ENCODE peak calls at places on chromosomes 2 and 18, in five cellular contexts. U is A549, N is GM12878, X is K562, T is HepG2. W is an unnamed sample.

GRCh38 chr2:208064220-208064951 is 39.1 kb upstream of the PLEKHM3 start:
- DNase-seq in U (no peak), X (peak; percentile 31), T (peak; percentile 15), N (peak; percentile 67), W (no peak)

GRCh38 chr2:121362776-121363175 is 77.8 kb upstream of the TFCP2L1 start:
- DNase-seq in N (no peak), X (no peak), T (no peak), U (no peak), W (no peak)

GRCh38 chr2:191262436-191262835 is 17.2 kb downstream of the MYO1B start:
- DNase-seq in X (no peak), T (no peak), U (no peak), N (no peak), W (no peak)

GRCh38 chr2:206611736-206612135 is 30.6 kb upstream of the FAM237A start:
- DNase-seq in U (no peak), N (no peak), X (no peak), T (no peak), W (peak; percentile 11)

GRCh38 chr2:189849550-189849949 is 65.3 kb downstream of the PMS1 start:
- DNase-seq in N (no peak), T (no peak), X (no peak), U (no peak), W (no peak)

GRCh38 chr2:177246000-177246399 is 18.5 kb downstream of the NFE2L2 start:
- DNase-seq in U (no peak), X (no peak), T (no peak), N (no peak), W (no peak)

GRCh38 chr18:51107594-51108305 is 77.7 kb downstream of the SMAD4 start:
- DNase-seq in U (peak; percentile 15), X (no peak), T (no peak), N (no peak), W (no peak)

GRCh38 chr2:159283529-159283928 is 3.0 kb downstream of the WDSUB1 start:
- DNase-seq in X (no peak), U (no peak), N (no peak), T (no peak), W (peak; percentile 12)

GRCh38 chr2:217992061-217992460 is 10.7 kb downstream of the TNS1 start:
- DNase-seq in X (no peak), T (no peak), U (no peak), N (no peak), W (no peak)

GRCh38 chr2:119475225-119475856 is 43.7 kb downstream of the TMEM37 start:
- DNase-seq in U (no peak), T (peak; percentile 32), N (no peak), X (no peak), W (peak; percentile 66)
- TF ChIP-seq JUNB in U (no peak), T (no peak), N (no peak), X (no peak), W (no peak)

GRCh38 chr2:56676966-56677365 is 493.2 kb downstream of the CCDC85A start:
- DNase-seq in X (no peak), T (no peak), N (no peak), U (no peak), W (no peak)

GRCh38 chr2:56666758-56667157 is 483.0 kb downstream of the CCDC85A start:
- DNase-seq in N (no peak), X (no peak), T (no peak), U (no peak), W (no peak)

DNA sequence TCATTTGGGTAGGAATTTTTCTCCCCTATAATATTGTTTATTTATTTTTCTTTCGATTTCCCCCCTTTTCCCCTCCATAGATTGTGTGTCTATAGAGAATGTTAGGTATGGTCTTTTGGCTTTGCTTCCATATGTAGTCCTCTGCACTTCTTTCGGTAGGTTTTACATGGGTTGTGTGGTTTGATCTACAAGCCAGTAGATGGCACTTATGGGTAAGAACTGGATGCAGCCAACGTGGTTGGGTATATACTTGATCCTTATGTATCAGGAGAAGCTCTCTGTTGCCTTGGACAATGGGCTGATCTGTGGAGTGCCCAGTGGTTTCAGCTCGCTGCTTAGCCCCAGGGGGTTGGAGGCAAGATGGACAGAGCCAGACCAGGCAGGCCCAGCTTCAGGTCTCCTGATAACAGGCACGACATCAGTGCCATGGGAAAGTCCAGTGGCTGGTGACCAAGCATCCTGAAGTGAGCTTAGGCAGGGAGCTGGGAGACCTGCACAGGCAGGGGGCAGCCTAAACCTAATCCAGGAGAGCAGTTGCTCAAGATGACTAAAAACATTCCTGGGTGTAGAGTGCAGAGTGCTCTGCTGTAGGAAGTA is 488.3 kb downstream of the CCDC85A start:
- DNase-seq in T (no peak), X (no peak), N (no peak), U (no peak), W (peak; percentile 11)
- TF ChIP-seq REST in T (no peak), X (no peak), N (no peak), U (no peak), W (no peak)

DNA sequence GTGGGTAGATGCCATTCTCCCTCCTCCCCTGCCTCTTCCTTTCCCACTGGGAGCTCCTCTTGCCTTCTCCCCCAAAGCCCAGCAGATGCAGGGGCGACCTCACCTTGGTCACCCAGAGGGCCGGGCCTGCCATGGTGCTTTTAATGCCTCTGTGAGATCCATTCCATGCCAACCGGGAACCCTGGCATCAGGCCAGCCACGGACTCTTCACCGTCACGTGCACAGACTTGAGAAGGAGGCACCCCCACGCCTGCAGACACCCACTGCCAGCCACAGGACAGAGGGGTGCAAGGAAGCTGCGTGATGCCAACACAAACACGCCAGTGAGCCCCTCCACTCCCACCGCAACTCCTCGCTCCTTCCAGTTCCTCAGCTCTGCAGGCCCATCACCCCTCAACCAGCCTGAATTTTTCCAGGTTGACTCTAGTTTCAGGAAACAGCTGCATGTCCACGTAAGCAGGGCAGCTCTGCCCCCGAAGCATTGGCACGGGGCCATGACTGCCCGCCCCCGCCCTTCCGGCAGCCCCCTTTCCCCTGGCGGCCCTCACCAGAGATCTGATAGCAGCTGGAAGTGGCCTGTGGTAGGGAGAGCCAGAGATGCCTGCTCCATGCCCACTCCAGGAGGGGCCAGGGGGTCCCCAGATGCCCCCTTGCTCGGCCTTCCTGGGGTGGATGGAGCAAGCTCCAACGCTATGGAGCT is 50.8 kb downstream of the DNMT3A start:
- DNase-seq in U (no peak), N (no peak), T (no peak), X (peak; percentile 32), W (no peak)
- H3K27ac ChIP-seq in U (no peak overlapping the region), N (no peak overlapping the region), T (no peak overlapping the region), X (no peak overlapping the region), W (no peak overlapping the region)

DNA sequence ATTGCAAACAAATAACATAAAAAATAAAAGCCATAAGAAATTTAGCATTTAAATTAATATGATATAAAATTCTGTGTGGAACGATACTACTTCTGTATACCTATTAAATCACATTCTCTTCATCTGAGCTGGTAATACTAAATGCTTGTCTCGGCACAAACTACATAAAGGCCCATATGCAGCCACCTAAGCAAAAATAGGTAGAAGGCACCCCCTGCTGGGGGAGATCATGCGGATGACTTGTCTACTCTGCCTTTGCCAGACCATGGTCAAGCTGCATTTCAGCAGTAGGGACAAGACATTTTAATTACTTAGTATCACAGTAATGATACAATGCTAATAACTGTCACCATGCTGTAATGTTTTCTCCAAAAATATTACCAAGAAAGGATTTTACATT is 108.0 kb downstream of the CDH19 start:
- DNase-seq in N (no peak), U (no peak), X (no peak), T (peak; percentile 62), W (peak; percentile 90)
- TF ChIP-seq JUNB in N (no peak), U (no peak), X (no peak), T (no peak), W (no peak)

DNA sequence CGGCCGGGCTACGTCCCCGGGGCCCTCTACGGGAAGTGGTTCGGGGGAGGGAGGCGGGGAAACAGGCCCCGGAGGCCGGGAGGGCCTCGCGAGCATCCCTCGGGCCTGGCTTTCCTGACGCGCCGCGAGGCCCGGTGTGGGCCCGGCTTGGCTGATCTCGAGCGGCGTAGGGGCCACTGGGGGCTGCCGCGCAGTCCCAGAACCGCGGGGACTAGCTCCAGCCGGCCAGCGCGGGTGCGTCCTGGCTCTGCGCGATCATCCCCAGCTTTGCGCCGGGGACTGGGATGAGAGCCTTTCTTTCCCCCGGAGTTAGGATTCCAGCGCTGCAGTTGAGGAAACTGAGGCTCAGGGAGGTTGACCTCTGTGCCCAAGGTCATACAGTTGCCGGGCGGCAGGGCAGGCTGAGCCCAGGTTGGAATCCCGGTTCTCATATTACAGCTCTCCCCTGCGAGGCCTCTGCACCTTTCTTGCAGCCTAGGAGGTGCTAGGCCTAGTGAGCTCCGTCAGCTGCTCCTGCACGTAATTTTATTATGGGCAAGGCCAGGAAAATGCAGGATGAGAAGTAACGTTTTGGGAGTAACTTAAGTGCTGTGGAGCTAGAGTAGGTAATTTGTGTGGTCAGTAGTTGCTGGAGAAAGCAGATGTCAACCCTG is 501 bp downstream of the LPIN1 start:
- DNase-seq in T (peak; percentile 57), X (no peak), N (no peak), U (no peak), W (peak; percentile 66)
- TF ChIP-seq REST in T (no peak), X (no peak), N (no peak), U (no peak), W (no peak)

GRCh38 chr2:239370876-239371725 is 29.7 kb downstream of the HDAC4 start:
- DNase-seq in U (no peak), N (no peak), X (no peak), T (no peak), W (no peak)
- H3K27ac ChIP-seq in U (no peak overlapping the region), N (no peak overlapping the region), X (no peak overlapping the region), T (no peak overlapping the region), W (no peak overlapping the region)

GRCh38 chr18:45359275-45360009 is 255.8 kb upstream of the SLC14A2 start:
- DNase-seq in X (no peak), T (no peak), N (no peak), U (no peak), W (no peak)

GRCh38 chr18:45365835-45366234 is 249.4 kb upstream of the SLC14A2 start:
- DNase-seq in X (no peak), U (no peak), T (no peak), N (no peak), W (no peak)

GRCh38 chr18:45357681-45358470 is 257.4 kb upstream of the SLC14A2 start:
- DNase-seq in X (no peak), N (no peak), U (no peak), T (no peak), W (no peak)

GRCh38 chr18:45363258-45363657 is 252.0 kb upstream of the SLC14A2 start:
- DNase-seq in X (no peak), T (no peak), N (no peak), U (no peak), W (no peak)

GRCh38 chr18:45361148-45361851 is 254.0 kb upstream of the SLC14A2 start:
- DNase-seq in X (no peak), N (no peak), U (no peak), T (no peak), W (no peak)
- TF ChIP-seq JUNB in X (no peak), N (no peak), U (no peak), T (no peak), W (no peak)

GRCh38 chr18:25234740-25235345 is 117.1 kb downstream of the ZNF521 start:
- DNase-seq in N (no peak), U (no peak), T (peak; percentile 10), X (no peak), W (no peak)
- TF ChIP-seq REST in N (no peak), U (no peak), T (no peak), X (no peak), W (no peak)

W was measured in GM23338.